ENCODE peak calls at places on chromosomes 2 and 18, in nine cellular contexts. R is Right ventricle myocardium superior; T is activated CD8-positive, alpha-beta T cell treated with anti-CD3 and anti-CD28 coated beads, Interleukin-2, amount 10 ng/mL, durations not matched to agents 7 days and 5 days; A is HCT116; L is activated naive CD4-positive, alpha-beta T cell treated with anti-CD3 and anti-CD28 coated beads, Interleukin-2, amount 50 U/mL, for 72 hours; E is GM23338; K is aorta; C is CD4-positive, alpha-beta T cell; X is natural killer cell. H is an unnamed sample.

GRCh38 chr2:145110668-145111067 is 590.7 kb upstream of the ZEB2 start:
- ATAC-seq in R (no peak), T (no peak), A (no peak), L (no peak), E (no peak), K (no peak), C (no peak), X (no peak), H (no peak)

GRCh38 chr2:188629890-188630483 is 338.3 kb downstream of the GULP1 start:
- ATAC-seq in R (peak), T (no peak), A (no peak), L (no peak), E (no peak), K (no peak), C (no peak), X (no peak), H (no peak)

GRCh38 chr18:10524507-10525425 is 1.1 kb upstream of the NAPG start:
- ATAC-seq in R (no peak), T (no peak), A (no peak), L (no peak), E (no peak), K (no peak), C (no peak), X (no peak), H (no peak)

GRCh38 chr2:216205486-216205885 is 96.3 kb downstream of the XRCC5 start:
- ATAC-seq in R (peak), T (no peak), A (no peak), L (no peak), E (no peak), K (no peak), C (no peak), X (no peak), H (no peak)

GRCh38 chr2:149401007-149401406 is 70.6 kb downstream of the LYPD6 start:
- ATAC-seq in R (no peak), T (no peak), A (no peak), L (no peak), E (no peak), K (no peak), C (no peak), X (no peak), H (no peak)

GRCh38 chr2:69827796-69828540 is 1.5 kb upstream of the GMCL1 start:
- ATAC-seq in R (no peak), T (no peak), A (no peak), L (no peak), E (no peak), K (no peak), C (no peak), X (no peak), H (no peak)

GRCh38 chr2:60512063-60512622 is 41.3 kb downstream of the BCL11A start:
- ATAC-seq in R (no peak), T (no peak), A (no peak), L (no peak), E (no peak), K (no peak), C (peak), X (no peak), H (no peak)

GRCh38 chr2:108324531-108325256 is 36.0 kb downstream of the SULT1C2 start:
- ATAC-seq in R (no peak), T (no peak), A (no peak), L (no peak), E (no peak), K (no peak), C (no peak), X (no peak), H (no peak)

GRCh38 chr2:3465844-3466481 is 53.4 kb downstream of the ADI1 start:
- ATAC-seq in R (peak), T (no peak), A (no peak), L (no peak), E (no peak), K (no peak), C (no peak), X (no peak), H (no peak)

GRCh38 chr2:120576509-120577474 is 158.9 kb upstream of the GLI2 start:
- ATAC-seq in R (peak), T (no peak), A (no peak), L (no peak), E (peak), K (peak), C (no peak), X (no peak), H (no peak)

GRCh38 chr2:164954954-164955701 is at the start of gene SLC38A11:
- ATAC-seq in R (peak), T (no peak), A (no peak), L (no peak), E (peak), K (peak), C (no peak), X (no peak), H (no peak)

GRCh38 chr2:70554338-70554892 is 789 bp upstream of the TGFA start:
- ATAC-seq in R (no peak), T (no peak), A (no peak), L (peak), E (no peak), K (no peak), C (no peak), X (no peak), H (no peak)

GRCh38 chr2:190765386-190766173 is 115.0 kb upstream of the GLS start:
- ATAC-seq in R (peak), T (no peak), A (peak), L (peak), E (no peak), K (no peak), C (no peak), X (no peak), H (peak)

GRCh38 chr2:100178864-100179263 is 36.5 kb upstream of the AFF3 start:
- ATAC-seq in R (no peak), T (no peak), A (no peak), L (no peak), E (no peak), K (no peak), C (no peak), X (no peak), H (no peak)

GRCh38 chr2:9697904-9698303 is 67.1 kb upstream of the YWHAQ start:
- ATAC-seq in R (no peak), T (peak), A (no peak), L (peak), E (no peak), K (no peak), C (no peak), X (peak), H (peak)

GRCh38 chr2:64376926-64377325 is 77.0 kb upstream of the LGALSL start:
- ATAC-seq in R (no peak), T (no peak), A (no peak), L (no peak), E (no peak), K (no peak), C (no peak), X (no peak), H (no peak)

GRCh38 chr2:73842739-73843019 is 13.9 kb downstream of the STAMBP start:
- ATAC-seq in R (no peak), T (no peak), A (no peak), L (no peak), E (no peak), K (no peak), C (no peak), X (no peak), H (peak)

GRCh38 chr2:236849508-236849907 is 236.2 kb upstream of the COPS8 start:
- ATAC-seq in R (no peak), T (no peak), A (no peak), L (no peak), E (no peak), K (no peak), C (no peak), X (no peak), H (peak)

GRCh38 chr2:25371253-25372241 is 29.8 kb upstream of the DNMT3A start:
- ATAC-seq in R (no peak), T (no peak), A (no peak), L (no peak), E (no peak), K (no peak), C (peak), X (no peak), H (no peak)

GRCh38 chr2:152242787-152243472 is 67.4 kb upstream of the STAM2 start:
- ATAC-seq in R (no peak), T (no peak), A (no peak), L (no peak), E (peak), K (no peak), C (no peak), X (no peak), H (no peak)

GRCh38 chr2:1651131-1652066 is 92.9 kb downstream of the PXDN start:
- ATAC-seq in R (peak), T (no peak), A (no peak), L (no peak), E (no peak), K (no peak), C (no peak), X (no peak), H (no peak)

GRCh38 chr2:45755585-45756330 is 104.3 kb downstream of the PRKCE start:
- ATAC-seq in R (no peak), T (no peak), A (no peak), L (no peak), E (no peak), K (no peak), C (no peak), X (no peak), H (no peak)

GRCh38 chr2:15979759-15980604 is 39.6 kb downstream of the MYCN start:
- ATAC-seq in R (no peak), T (no peak), A (no peak), L (no peak), E (no peak), K (no peak), C (no peak), X (no peak), H (no peak)

GRCh38 chr2:47485751-47486300 is 82.9 kb downstream of the MSH2 start:
- ATAC-seq in R (no peak), T (no peak), A (no peak), L (no peak), E (no peak), K (no peak), C (no peak), X (no peak), H (no peak)

GRCh38 chr2:45675130-45675812 is 23.8 kb downstream of the PRKCE start:
- ATAC-seq in R (peak), T (no peak), A (peak), L (no peak), E (no peak), K (peak), C (no peak), X (no peak), H (no peak)

GRCh38 chr2:190221438-190221837 is 98.2 kb downstream of the HIBCH start:
- ATAC-seq in R (no peak), T (no peak), A (no peak), L (no peak), E (no peak), K (no peak), C (no peak), X (no peak), H (no peak)

GRCh38 chr2:50746526-50746925 is 285.4 kb downstream of the NRXN1 start:
- ATAC-seq in R (no peak), T (no peak), A (peak), L (no peak), E (peak), K (no peak), C (no peak), X (no peak), H (no peak)

GRCh38 chr2:24909555-24910177 is 10.4 kb downstream of the ADCY3 start:
- ATAC-seq in R (no peak), T (no peak), A (no peak), L (no peak), E (no peak), K (no peak), C (no peak), X (no peak), H (no peak)

GRCh38 chr2:235685024-235685721 is 191.3 kb downstream of the AGAP1 start:
- ATAC-seq in R (no peak), T (no peak), A (no peak), L (no peak), E (no peak), K (no peak), C (no peak), X (peak), H (peak)

GRCh38 chr18:48689548-48689947 is 150.7 kb downstream of the CTIF start:
- ATAC-seq in R (no peak), T (no peak), A (no peak), L (no peak), E (no peak), K (no peak), C (no peak), X (no peak), H (no peak)

GRCh38 chr2:237915576-237915975 is 51.2 kb upstream of the UBE2F start:
- ATAC-seq in R (no peak), T (no peak), A (no peak), L (no peak), E (no peak), K (no peak), C (no peak), X (no peak), H (no peak)

GRCh38 chr18:7946724-7947377 is 379.7 kb downstream of the PTPRM start:
- ATAC-seq in R (peak), T (no peak), A (peak), L (peak), E (peak), K (no peak), C (peak), X (peak), H (no peak)

GRCh38 chr2:37919631-37920032 is 5.5 kb upstream of the RMDN2 start:
- ATAC-seq in R (peak), T (no peak), A (no peak), L (no peak), E (no peak), K (no peak), C (no peak), X (no peak), H (no peak)

GRCh38 chr2:136058951-136059530 is 58.9 kb downstream of the CXCR4 start:
- ATAC-seq in R (no peak), T (no peak), A (no peak), L (no peak), E (no peak), K (no peak), C (no peak), X (no peak), H (no peak)